ENCODE peak calls at places on chromosomes 1 and 21, in six cellular contexts. T, A, Y, O, K and V are unnamed samples. For H3K27me3 and H3K4me1, the result is how much of the 10 kb centered on the place peaks cover.

GRCh38 chr1:58047265-58047858 is 499.2 kb downstream of the OMA1 start:
- DNase-seq in T (peak), A (no peak), Y (peak), O (no peak), K (no peak), V (no peak)

GRCh38 chr1:162560303-162561036 is 1.1 kb upstream of the UAP1 start:
- DNase-seq in T (peak), A (no peak), Y (no peak), O (no peak), K (peak), V (no peak)

GRCh38 chr1:241518447-241519307 is 878 bp downstream of the FH start:
- DNase-seq in T (peak), A (peak), Y (no peak), O (no peak), K (no peak), V (no peak)

GRCh38 chr1:202135221-202135721 is 9.3 kb downstream of the ARL8A start:
- DNase-seq in T (peak), A (peak), Y (peak), O (peak), K (peak), V (peak)

GRCh38 chr1:99648107-99648506 is 2.2 kb downstream of the PALMD start:
- DNase-seq in T (no peak), A (peak), Y (peak), O (peak), K (no peak), V (peak)

GRCh38 chr1:17259233-17259873 is 10.5 kb downstream of the PADI3 start:
- DNase-seq in T (peak), A (no peak), Y (no peak), O (no peak), K (no peak), V (no peak)

GRCh38 chr1:246417152-246417812 is 89.8 kb downstream of the SMYD3 start:
- DNase-seq in T (peak), A (no peak), Y (no peak), O (no peak), K (no peak), V (no peak)

GRCh38 chr1:168179411-168180147 is 817 bp downstream of the TIPRL start:
- DNase-seq in T (peak), A (no peak), Y (no peak), O (no peak), K (no peak), V (no peak)

GRCh38 chr1:13803546-13804239 is 103.7 kb downstream of the PRDM2 start:
- DNase-seq in T (no peak), A (no peak), Y (no peak), O (no peak), K (no peak), V (no peak)

DNA sequence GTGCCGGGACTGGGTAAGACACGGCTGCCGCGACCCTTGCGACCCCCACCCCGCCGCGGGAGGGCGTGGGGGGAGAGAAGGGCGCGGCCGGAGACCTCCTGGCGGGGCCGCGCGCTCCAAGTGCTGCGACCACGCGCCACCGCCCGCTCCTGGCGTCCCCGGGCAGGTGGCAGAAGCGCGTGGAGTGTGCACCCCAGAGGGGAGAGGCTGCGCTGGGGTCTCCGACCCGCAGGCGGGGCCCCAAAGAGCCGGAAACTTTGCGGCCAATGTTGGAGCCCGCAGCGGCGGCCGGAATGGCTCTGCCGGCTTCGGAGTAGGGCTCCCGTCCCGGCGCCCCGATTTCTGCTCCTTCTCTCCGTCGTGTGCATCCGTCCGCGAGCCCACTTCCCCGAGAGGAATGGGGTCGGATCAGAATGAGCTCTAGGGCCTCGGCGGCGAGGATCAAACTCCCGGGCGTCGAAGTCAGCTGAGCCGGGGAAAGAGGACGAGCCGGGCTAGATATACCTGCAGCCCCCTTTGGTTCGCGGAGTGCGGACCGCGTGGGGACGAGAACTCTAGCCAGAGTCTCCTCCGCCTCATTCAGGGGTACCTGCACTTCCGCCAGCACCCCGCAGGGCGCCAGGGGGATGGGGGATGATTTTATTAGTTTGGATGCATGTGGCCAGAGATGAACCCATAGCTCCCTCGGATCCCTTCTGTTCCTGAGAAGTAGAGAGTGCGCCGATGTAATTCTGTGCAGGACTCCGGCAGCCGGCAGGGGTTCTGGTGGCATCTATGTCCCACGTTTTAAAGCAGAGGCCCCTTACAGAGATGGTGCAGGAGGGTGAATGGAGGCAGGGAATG is 751 bp downstream of the STUM start:
- DNase-seq in T (no peak), A (no peak), Y (no peak), O (no peak), K (no peak), V (peak)
- H3K27me3 ChIP-seq in T (under half), A (under half), Y (under half), O (under half), K (under half), V (under half)

DNA sequence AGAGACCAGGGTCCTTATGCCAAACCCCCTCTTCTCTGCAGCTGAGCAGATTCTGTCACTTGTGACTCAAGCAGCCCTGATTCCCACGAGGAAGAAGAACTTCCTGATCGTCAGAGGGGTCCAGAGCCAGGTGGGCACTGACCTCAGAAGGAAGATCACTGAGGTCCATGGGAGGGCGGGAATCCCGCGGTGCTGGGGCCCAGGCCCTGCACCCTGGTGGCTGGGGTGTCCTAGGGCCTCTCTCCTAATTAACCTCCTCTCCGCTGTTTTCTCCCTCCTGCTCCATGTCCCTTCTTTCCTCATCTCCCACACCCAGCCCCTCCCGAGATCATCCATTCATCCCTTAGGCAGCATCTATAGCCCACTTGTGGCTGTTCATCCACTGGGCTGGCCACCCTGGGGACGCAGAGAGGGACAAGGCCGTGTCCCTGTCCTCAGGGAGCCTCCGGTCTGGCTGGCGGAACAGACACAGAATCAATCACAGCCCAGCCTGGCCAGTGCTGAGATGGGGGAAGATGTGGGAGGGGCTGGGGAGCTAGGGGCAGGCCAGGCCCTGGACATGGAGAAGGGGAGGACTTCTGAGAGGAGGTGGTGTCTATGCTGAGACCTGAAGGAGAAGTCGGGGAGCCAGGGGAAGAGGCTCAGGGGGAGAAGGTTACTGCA is 638.3 kb downstream of the MATN1 start:
- DNase-seq in T (no peak), A (no peak), Y (no peak), O (no peak), K (no peak), V (no peak)
- H3K27ac ChIP-seq in T (no peak), A (no peak), Y (peak), O (no peak), K (no peak), V (no peak)

GRCh38 chr1:109932679-109933078 is 22.0 kb downstream of the CSF1 start:
- DNase-seq in T (no peak), A (no peak), Y (no peak), O (no peak), K (no peak), V (no peak)
- H3K4me1 ChIP-seq in T (under half), A (under half), Y (half or more), O (under half), K (half or more), V (under half)

GRCh38 chr1:23381233-23381885 is 11.7 kb upstream of the ZNF436 start:
- DNase-seq in T (no peak), A (no peak), Y (no peak), O (no peak), K (no peak), V (no peak)
- H3K27me3 ChIP-seq in T (under half), A (under half), Y (under half), O (under half), K (under half), V (under half)

DNA sequence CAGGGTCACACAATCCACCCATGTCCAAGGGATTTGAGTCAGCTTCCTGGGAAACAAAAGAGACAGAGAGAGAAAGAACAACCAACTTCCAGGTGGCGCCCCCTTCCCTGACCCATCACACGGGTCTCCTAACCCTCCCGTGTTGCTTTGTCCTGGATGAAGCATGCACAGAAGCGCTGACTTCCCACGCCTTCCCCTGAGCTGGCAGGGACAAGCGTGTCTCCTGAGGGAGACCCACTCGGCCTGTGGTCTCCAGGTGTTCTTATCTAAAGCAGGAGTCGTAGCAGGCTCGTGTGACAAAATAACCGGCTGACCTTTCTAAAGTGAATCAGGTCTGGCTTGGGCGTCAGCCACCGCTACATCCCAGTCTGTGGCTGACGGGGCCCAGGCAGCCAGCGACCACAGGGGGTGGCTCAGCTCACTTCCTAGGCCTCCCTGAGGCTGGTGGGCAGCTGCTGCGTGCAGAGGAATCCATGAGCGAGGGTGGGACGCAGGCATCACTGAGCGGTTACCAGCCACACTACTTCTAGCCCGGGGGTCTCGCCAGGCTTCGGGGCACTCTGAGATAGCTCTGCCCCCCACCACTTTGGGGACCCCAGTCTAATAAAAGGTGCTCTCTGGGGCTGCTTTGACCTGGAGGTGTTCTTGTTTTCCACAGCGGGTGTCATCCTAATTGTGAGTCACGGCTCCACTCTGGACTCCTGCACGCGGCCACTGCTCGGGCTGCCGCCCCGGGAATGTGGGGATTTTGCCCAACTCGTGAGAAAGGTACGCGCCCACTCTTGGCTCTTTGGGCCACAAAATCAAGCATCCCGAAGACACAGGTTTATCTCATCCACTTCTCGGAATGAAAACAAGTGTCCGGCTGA is 40.4 kb downstream of the UBASH3A start:
- DNase-seq in T (no peak), A (no peak), Y (no peak), O (no peak), K (no peak), V (no peak)
- H3K27ac ChIP-seq in T (no peak), A (no peak), Y (no peak), O (no peak), K (no peak), V (no peak)

DNA sequence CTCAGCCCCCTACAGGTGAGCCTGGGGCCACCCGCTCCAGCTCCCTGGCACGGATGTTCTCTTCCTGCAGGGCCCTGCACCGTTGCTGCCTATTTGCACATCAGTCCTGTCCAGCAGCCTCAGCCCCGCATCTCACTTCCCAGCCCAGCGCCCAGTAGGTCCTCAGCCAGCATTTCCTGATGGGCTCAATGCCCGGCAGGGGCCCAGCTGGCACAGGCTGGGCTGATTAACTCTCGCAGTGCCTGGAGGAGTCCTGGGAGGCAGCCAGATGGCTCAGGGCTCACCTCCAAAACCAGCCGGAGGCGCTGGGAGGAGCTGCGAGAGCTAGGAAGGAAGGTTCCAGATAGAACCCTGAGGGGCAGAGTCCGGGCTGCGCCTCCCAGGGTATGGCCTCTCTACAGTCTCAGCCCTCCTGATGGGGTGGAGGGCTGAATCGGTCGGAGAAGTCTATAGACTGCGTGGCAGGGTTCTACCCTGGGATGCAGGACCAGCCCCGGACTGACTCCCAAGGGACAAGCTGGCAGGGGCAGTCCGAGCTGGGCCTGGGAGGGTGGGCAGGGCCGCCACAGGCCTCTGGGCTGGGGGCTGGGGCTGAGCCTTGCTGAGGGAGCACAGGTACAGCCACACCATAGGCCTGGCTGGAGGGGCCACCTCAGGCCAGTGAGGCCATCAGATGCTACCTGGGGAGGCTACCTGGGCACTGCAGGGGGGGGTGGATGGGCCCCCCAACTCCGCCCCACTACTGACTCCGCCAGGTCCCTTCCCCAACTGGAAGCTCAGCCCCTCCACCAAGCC is 19.2 kb upstream of the CLSTN1 start:
- DNase-seq in T (peak), A (no peak), Y (peak), O (no peak), K (no peak), V (no peak)
- H3K4me1 ChIP-seq in T (under half), A (under half), Y (under half), O (under half), K (under half), V (under half)

GRCh38 chr21:38041493-38041892 is 125.2 kb upstream of the KCNJ6 start:
- DNase-seq in T (no peak), A (no peak), Y (no peak), O (no peak), K (no peak), V (no peak)

GRCh38 chr21:38039841-38040240 is 123.6 kb upstream of the KCNJ6 start:
- DNase-seq in T (no peak), A (no peak), Y (no peak), O (no peak), K (no peak), V (no peak)

GRCh38 chr21:38037416-38037815 is 121.2 kb upstream of the KCNJ6 start:
- DNase-seq in T (no peak), A (no peak), Y (no peak), O (no peak), K (no peak), V (no peak)

GRCh38 chr21:38039369-38039768 is 123.1 kb upstream of the KCNJ6 start:
- DNase-seq in T (no peak), A (no peak), Y (no peak), O (no peak), K (no peak), V (no peak)

GRCh38 chr21:38042246-38042645 is 126.0 kb upstream of the KCNJ6 start:
- DNase-seq in T (no peak), A (no peak), Y (no peak), O (no peak), K (no peak), V (no peak)
- H3K27me3 ChIP-seq in T (under half), A (under half), Y (under half), O (under half), K (under half), V (under half)

DNA sequence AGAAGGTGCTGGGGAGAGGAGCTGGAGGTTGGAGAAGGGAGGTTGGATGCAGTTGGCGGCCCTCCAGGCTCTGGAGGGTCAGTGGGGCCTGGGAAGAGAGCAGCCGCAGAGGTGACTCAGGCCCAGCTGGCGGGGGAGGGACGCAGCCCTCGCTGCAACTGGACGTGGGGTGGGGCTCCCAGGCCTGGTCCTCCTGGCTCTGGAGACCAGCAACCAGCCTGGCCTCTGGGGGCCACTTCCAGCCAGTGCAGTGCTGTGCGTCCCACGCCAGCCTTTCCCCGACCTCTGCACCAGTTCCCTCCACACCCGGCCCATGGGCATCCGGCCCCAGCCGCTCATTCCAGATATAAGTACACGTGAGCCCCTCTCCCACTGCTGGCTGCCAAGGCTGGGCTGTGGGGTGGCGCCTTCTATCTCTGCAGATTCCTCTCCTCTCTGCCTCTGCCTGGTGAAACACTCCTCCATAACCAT is 38.0 kb upstream of the COL18A1 start:
- DNase-seq in T (peak), A (peak), Y (peak), O (no peak), K (no peak), V (peak)
- H3K27ac ChIP-seq in T (no peak), A (no peak), Y (peak), O (peak), K (no peak), V (peak)

GRCh38 chr1:116368241-116368640 is 4.8 kb upstream of the ATP1A1 start:
- DNase-seq in T (no peak), A (no peak), Y (no peak), O (no peak), K (no peak), V (no peak)

GRCh38 chr1:116367256-116367949 is 5.6 kb upstream of the ATP1A1 start:
- DNase-seq in T (no peak), A (no peak), Y (no peak), O (no peak), K (no peak), V (no peak)

GRCh38 chr1:116365353-116365780 is 7.7 kb upstream of the ATP1A1 start:
- DNase-seq in T (peak), A (no peak), Y (no peak), O (no peak), K (no peak), V (no peak)

GRCh38 chr1:116362050-116362449 is 11.0 kb upstream of the ATP1A1 start:
- DNase-seq in T (no peak), A (no peak), Y (no peak), O (no peak), K (no peak), V (no peak)

GRCh38 chr1:116365857-116366256 is 7.2 kb upstream of the ATP1A1 start:
- DNase-seq in T (no peak), A (no peak), Y (no peak), O (no peak), K (no peak), V (no peak)
- H3K4me1 ChIP-seq in T (under half), A (under half), Y (under half), O (under half), K (under half), V (under half)

GRCh38 chr1:245156736-245157505 is 2.1 kb downstream of the KIF26B start:
- DNase-seq in T (peak), A (no peak), Y (no peak), O (no peak), K (no peak), V (no peak)
- H3K27me3 ChIP-seq in T (under half), A (under half), Y (under half), O (under half), K (under half), V (under half)